ENCODE peak calls at places on chromosomes 3 and 15, in five cellular contexts. X is kidney epithelial cell, M is testis, B is uterus, R is neural progenitor cell. I is an unnamed sample.

GRCh38 chr15:59329570-59330350 is 42.9 kb downstream of the MYO1E start:
- DNase-seq in X (peak; percentile 93), M (no peak), B (no peak), R (no peak), I (no peak)

GRCh38 chr3:170751894-170752283 is 118.1 kb downstream of the RPL22L1 start:
- DNase-seq in X (no peak), M (no peak), B (no peak), R (no peak), I (no peak)

GRCh38 chr3:197793246-197793645 is 2.2 kb downstream of the LRCH3 start:
- DNase-seq in X (no peak), M (no peak), B (no peak), R (no peak), I (no peak)

GRCh38 chr3:141105828-141106628 is 54.9 kb downstream of the SPSB4 start:
- DNase-seq in X (peak; percentile 61), M (peak; percentile 95), B (peak; percentile 45), R (peak; percentile 91), I (peak; percentile 87)

GRCh38 chr15:52252781-52253180 is 42.8 kb downstream of the MYO5C start:
- DNase-seq in X (peak; percentile 94), M (no peak), B (no peak), R (no peak), I (no peak)

GRCh38 chr3:5188419-5189405 is 1.2 kb downstream of the EDEM1 start:
- DNase-seq in X (no peak), M (peak; percentile 33), B (no peak), R (peak; percentile 36), I (peak; percentile 76)

GRCh38 chr3:157201648-157202278 is 41.8 kb upstream of the CCNL1 start:
- DNase-seq in X (peak; percentile 10), M (no peak), B (no peak), R (peak; percentile 33), I (no peak)

GRCh38 chr3:52056521-52056967 is at the start of gene DUSP7:
- DNase-seq in X (no peak), M (peak; percentile 73), B (peak; percentile 76), R (peak; percentile 93), I (peak; percentile 72)

GRCh38 chr15:57607570-57608000 is 15.9 kb downstream of the MYZAP start:
- DNase-seq in X (peak; percentile 45), M (no peak), B (no peak), R (no peak), I (no peak)
- TF ChIP-seq CTCF in X (no peak), M (no peak), B (no peak), R (no peak), I (no peak)

GRCh38 chr15:68053997-68054657 is at the start of gene PIAS1:
- DNase-seq in X (peak; percentile 57), M (peak; percentile 97), B (peak; percentile 94), R (peak; percentile 98), I (peak; percentile 96)
- TF ChIP-seq CTCF in X (no peak), M (no peak), B (no peak), R (no peak), I (no peak)

GRCh38 chr15:91885054-91885453 is 31.5 kb downstream of the SLCO3A1 start:
- DNase-seq in X (no peak), M (no peak), B (no peak), R (no peak), I (no peak)

GRCh38 chr15:91887321-91887720 is 33.8 kb downstream of the SLCO3A1 start:
- DNase-seq in X (no peak), M (peak; percentile 54), B (no peak), R (no peak), I (no peak)

GRCh38 chr15:91884604-91885003 is 31.1 kb downstream of the SLCO3A1 start:
- DNase-seq in X (no peak), M (no peak), B (no peak), R (no peak), I (no peak)

GRCh38 chr15:91886878-91887277 is 33.4 kb downstream of the SLCO3A1 start:
- DNase-seq in X (no peak), M (no peak), B (no peak), R (no peak), I (no peak)

DNA sequence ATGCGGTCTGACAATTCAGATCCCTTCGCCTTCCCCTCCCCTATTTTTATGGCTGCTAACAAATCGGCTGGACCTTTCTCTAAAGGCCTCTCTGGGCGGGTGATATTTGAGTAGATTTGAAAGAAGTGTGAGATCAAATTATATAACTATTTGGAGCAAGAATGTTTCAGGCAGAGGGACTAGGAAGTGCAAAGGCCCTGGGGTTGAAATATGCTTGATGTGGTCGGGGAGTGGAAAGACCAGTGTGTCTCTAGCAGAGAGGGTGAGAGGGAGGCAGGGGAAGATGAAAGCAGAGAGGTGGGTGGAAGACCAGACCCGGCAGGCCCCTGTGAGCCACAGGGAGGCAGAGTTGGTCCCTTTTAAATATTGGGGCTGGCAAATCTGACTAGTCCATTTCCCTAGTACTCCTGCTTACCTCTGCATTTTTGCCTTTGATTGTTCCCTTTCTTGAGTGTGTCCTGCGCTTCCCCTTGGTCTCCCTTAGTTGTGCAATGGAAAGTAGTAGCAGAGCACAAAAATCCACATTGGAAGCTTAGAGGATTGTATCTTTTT is 32.3 kb downstream of the SLCO3A1 start:
- DNase-seq in X (no peak), M (no peak), B (no peak), R (peak; percentile 18), I (peak; percentile 46)
- TF ChIP-seq CTCF in X (no peak), M (no peak), B (no peak), R (peak; percentile 34), I (no peak)

GRCh38 chr3:72628065-72628464 is 220.2 kb downstream of the SHQ1 start:
- DNase-seq in X (no peak), M (no peak), B (no peak), R (no peak), I (no peak)
- TF ChIP-seq CTCF in X (no peak), M (no peak), B (no peak), R (no peak), I (no peak)

DNA sequence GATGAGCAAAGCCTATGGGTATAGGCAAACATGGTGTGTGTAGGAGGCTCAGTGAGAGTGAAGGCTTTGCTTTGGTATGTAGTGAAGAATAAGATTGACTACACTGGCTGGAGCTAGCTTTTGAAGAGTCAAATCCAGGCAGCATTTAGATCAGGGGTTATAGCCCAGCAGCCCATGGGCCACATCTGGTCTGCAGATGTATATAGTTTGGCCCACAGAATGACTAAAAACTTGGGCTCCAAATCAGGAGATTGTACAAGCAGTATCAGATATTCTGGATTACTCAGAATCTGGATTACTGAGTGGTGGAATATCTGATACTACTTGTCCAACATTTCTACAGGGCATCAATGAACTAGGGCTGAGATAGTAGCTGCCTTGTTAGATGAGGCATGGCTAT is 92.9 kb upstream of the FGF7 start:
- DNase-seq in X (no peak), M (no peak), B (no peak), R (no peak), I (no peak)
- TF ChIP-seq CTCF in X (no peak), M (no peak), B (no peak), R (no peak), I (no peak)

DNA sequence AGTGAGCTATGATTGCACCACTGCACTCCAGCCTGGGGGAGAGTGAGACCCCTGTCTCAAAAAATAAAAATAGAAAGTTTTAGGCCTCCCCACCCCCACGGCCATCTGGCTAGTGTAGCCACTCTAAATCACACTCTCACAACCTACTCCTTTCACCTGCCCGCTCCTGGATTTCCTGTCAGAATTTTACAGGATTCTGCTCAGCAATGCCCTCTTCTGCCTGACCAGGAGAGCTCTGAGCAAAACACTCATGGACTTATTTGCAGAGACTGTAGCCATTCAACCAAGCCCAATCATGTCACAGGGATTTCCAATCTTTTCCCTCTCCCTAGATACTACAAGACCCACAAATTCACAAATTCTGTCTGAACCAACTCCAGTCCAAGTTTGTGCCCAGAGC is 242.6 kb upstream of the TPRG1 start:
- DNase-seq in X (no peak), M (no peak), B (no peak), R (peak; percentile 20), I (no peak)
- TF ChIP-seq CTCF in X (peak; percentile 35), M (no peak), B (peak; percentile 13), R (peak; percentile 10), I (no peak)

GRCh38 chr15:65833501-65834220 is 35.6 kb upstream of the RAB11A start:
- DNase-seq in X (no peak), M (no peak), B (no peak), R (no peak), I (peak; percentile 62)

GRCh38 chr15:65834603-65835282 is 34.5 kb upstream of the RAB11A start:
- DNase-seq in X (no peak), M (no peak), B (no peak), R (no peak), I (no peak)

GRCh38 chr15:65829150-65829764 is 37.2 kb upstream of the DENND4A start:
- DNase-seq in X (no peak), M (no peak), B (no peak), R (peak; percentile 16), I (no peak)

GRCh38 chr15:65835452-65835851 is 33.8 kb upstream of the RAB11A start:
- DNase-seq in X (no peak), M (no peak), B (no peak), R (no peak), I (no peak)

GRCh38 chr15:65832549-65833364 is 36.5 kb upstream of the RAB11A start:
- DNase-seq in X (peak; percentile 93), M (peak; percentile 90), B (peak; percentile 84), R (peak; percentile 45), I (peak; percentile 60)
- TF ChIP-seq CTCF in X (peak; percentile 38), M (no peak), B (peak; percentile 26), R (no peak), I (no peak)

DNA sequence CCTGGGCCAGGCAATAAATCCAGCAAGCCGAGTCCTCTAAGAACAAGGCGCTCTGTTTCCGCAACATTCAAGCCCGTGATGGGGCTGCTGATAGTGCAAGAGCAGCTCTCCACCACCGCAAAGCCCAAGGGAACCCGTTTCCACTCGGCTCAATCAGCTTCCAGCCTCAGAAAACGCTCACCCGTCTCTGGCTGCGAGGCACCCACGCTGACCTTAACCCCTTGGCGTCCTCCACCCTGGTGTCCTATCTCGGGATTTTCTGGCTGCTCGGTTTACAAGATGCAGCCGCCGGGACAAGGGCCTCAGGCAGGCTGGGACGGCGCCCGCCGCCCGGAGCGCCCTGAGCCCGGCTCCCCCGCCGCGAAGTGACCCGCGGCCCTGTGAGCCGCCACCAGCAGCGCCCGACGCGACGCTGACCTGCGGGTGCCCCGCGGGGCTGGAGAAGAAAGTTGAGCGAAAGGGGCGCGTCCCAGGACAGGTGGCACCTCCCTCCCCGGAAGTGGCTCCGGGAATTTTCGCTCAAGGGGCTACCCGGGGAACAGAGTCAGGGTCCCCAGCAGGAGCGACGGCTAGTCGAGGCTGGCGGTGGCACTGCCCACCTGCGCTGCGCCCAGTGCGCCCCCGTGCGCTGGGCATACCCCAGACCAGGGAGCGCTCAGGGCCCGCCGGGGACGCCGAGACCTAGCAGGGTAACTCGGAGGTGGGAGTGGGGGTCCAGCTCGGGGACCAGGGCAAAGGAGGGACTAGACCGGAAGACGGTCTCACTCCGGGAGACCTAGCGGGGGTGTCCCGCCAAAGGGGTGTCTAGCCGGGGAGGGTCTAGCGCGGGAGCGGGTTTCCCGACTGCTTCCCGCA is 18.1 kb downstream of the SPATA12 start:
- DNase-seq in X (no peak), M (peak; percentile 70), B (peak; percentile 59), R (peak; percentile 64), I (peak; percentile 46)
- TF ChIP-seq CTCF in X (peak; percentile 16), M (no peak), B (no peak), R (peak; percentile 19), I (no peak)

I was measured in activated CD8-positive, alpha-beta T cell treated with anti-CD3 and anti-CD28 coated beads for 36 hours.